ENCODE peak calls at places on chromosomes 3 and 15, in seven cellular contexts. W, U, S, X, I, G and V are unnamed samples.
A peak's percentile ranks its signal among the peaks of the same experiment; 100 is the strongest.

GRCh38 chr3:45064512-45065372 is 38.6 kb downstream of the CLEC3B start:
- DNase-seq in W (no peak), U (no peak), S (no peak), X (peak; percentile 23), I (peak; percentile 99), G (no peak), V (peak; percentile 66)

GRCh38 chr3:52339612-52340011 is 23.5 kb downstream of the DNAH1 start:
- DNase-seq in W (peak; percentile 85), U (peak; percentile 34), S (no peak), X (peak; percentile 86), I (peak; percentile 77), G (peak; percentile 68), V (peak; percentile 86)

GRCh38 chr3:39329493-39329892 is at the start of gene CCR8:
- DNase-seq in W (no peak), U (no peak), S (no peak), X (no peak), I (no peak), G (no peak), V (peak; percentile 7)

GRCh38 chr3:143314291-143315093 is 194.9 kb downstream of the CHST2 start:
- DNase-seq in W (no peak), U (no peak), S (no peak), X (no peak), I (no peak), G (no peak), V (no peak)

GRCh38 chr15:39270976-39271375 is 309.9 kb upstream of the THBS1 start:
- DNase-seq in W (no peak), U (no peak), S (no peak), X (no peak), I (no peak), G (no peak), V (no peak)

GRCh38 chr3:104742044-104742443 is 624.7 kb upstream of the ALCAM start:
- DNase-seq in W (no peak), U (no peak), S (no peak), X (no peak), I (no peak), G (no peak), V (no peak)

GRCh38 chr3:45931476-45931875 is 11.8 kb upstream of the CXCR6 start:
- DNase-seq in W (no peak), U (no peak), S (no peak), X (no peak), I (no peak), G (no peak), V (no peak)

GRCh38 chr15:87939838-87940457 is 316.6 kb downstream of the NTRK3 start:
- DNase-seq in W (no peak), U (no peak), S (no peak), X (no peak), I (no peak), G (no peak), V (no peak)

GRCh38 chr3:170506556-170506955 is 79.3 kb downstream of the SLC7A14 start:
- DNase-seq in W (peak; percentile 52), U (no peak), S (no peak), X (no peak), I (peak; percentile 52), G (no peak), V (no peak)

GRCh38 chr15:48682949-48683651 is 37.6 kb upstream of the FBN1 start:
- DNase-seq in W (peak; percentile 55), U (no peak), S (no peak), X (no peak), I (no peak), G (no peak), V (peak; percentile 57)

GRCh38 chr15:66714543-66714981 is 12.5 kb downstream of the SMAD6 start:
- DNase-seq in W (no peak), U (no peak), S (no peak), X (no peak), I (no peak), G (no peak), V (no peak)

GRCh38 chr3:58013973-58014649 is 5.9 kb downstream of the FLNB start:
- DNase-seq in W (no peak), U (no peak), S (no peak), X (no peak), I (no peak), G (peak; percentile 89), V (no peak)

GRCh38 chr15:38860253-38860652 is 295.6 kb upstream of the RASGRP1 start:
- DNase-seq in W (no peak), U (no peak), S (no peak), X (no peak), I (no peak), G (no peak), V (no peak)

GRCh38 chr15:33152502-33153109 is 41.9 kb downstream of the FMN1 start:
- DNase-seq in W (no peak), U (no peak), S (no peak), X (no peak), I (no peak), G (no peak), V (no peak)
- TF ChIP-seq JUND in W (no peak), U (no peak), S (no peak), X (no peak), I (no peak), G (no peak), V (no peak)

GRCh38 chr3:181330821-181331563 is 341.5 kb upstream of the DNAJC19 start:
- DNase-seq in W (no peak), U (no peak), S (no peak), X (no peak), I (no peak), G (no peak), V (no peak)
- TF ChIP-seq JUND in W (no peak), U (no peak), S (no peak), X (no peak), I (no peak), G (no peak), V (no peak)

DNA sequence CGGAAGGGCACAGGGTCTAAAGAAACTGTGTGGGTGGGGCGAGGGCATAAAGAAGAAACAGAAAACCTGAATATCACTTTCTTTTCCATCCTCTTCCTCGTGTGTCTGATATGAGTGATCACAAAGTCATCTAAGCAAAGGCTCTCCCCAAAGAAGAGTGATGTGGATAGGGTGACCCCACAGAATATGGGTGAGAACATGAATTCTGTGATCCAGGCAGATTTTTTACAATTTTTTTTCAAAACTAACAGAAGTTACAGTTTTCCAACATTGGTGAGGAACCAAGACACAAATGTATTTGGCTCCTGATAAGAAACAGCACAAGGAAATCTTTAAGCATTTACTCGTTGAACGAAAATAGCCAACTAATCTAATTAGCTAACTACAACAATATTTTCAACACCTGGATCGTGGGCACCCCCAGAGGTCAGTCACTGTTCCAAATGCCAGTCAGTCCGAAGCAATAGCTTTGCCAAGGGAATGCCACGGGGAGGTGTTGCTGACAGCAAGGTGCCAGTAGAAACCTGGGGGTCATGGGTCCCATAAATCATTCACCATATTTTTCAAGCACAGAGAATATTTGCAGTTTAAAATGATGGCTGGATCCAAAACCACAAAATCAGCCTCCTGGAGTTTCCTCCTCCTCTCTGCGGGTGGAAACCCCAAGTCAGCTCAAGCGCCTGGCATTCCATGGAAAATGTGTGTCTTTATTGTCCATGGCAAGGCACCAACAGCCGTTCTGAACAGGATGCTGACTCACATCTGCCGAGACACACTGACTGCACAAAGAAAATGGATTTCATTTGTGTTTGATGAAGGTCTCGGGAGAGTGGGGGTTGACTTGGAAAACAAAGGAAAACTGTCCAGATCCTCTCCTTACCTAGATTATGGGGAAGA is 26.7 kb downstream of the ANXA2 start:
- DNase-seq in W (peak; percentile 70), U (no peak), S (no peak), X (peak; percentile 97), I (no peak), G (no peak), V (no peak)
- TF ChIP-seq JUND in W (no peak), U (no peak), S (no peak), X (peak; percentile 100), I (no peak), G (peak; percentile 98), V (no peak)

DNA sequence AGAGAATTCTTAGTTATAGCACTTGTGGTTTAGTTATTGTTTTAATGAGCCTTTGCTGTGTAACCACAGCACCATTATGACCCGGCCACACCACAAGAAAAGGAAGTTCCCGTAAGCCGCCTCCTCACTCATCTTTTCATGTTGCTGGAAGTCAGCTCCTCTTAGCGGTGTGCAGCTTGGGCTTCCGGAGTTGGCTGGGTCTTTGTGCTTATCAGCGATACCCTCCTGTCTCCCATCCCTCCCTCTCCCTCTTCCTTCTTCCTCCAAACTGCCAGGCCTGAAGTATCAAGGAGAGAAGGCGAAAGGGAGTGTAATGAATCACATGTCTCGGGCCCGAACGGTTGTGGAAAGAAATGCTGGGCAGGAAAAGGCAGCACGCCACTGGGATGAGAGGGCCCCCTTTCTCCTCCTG is 353.5 kb downstream of the MCTP2 start:
- DNase-seq in W (no peak), U (peak; percentile 36), S (no peak), X (no peak), I (peak; percentile 45), G (no peak), V (no peak)
- TF ChIP-seq JUND in W (no peak), U (no peak), S (no peak), X (no peak), I (no peak), G (no peak), V (no peak)

DNA sequence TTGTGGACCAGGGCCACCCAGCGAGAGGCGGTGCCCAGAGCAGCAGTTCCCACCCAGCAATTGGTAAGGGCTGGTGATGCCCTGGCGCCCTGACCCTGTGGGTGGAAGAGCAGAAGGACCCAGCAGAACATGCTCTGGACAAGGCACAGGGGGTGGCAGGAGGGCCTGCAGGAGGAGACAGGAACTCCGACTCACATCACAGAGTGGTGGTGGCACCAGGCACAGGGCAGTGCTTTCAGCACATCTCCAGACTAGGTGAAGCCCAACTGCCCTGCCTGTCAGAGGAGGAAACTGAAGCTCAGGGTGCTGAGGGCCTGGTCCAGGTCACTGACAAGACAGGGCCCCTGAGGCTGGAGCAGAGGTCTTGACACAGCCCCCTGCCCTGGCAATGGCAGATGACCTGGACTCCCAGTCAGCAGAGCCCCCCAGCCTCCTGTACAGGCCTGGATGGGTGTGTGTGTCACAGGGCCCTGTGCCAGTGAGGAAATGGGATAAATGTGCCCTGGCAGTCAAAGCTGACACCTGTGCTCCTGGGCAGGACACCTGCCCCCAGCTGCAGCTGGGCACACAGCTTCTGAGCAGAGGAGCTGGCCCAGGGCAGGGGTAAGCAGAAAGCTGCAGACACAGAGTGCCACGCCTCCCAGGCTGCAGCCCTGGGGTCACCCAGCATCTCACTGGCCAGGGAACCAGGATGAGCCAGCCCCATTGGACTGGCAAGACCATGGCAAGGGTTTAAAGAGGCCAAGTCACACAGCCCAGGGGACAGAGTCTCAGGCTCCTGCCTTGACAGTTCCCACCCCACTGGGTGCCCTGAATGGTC is 11.4 kb downstream of the KLF15 start:
- DNase-seq in W (no peak), U (no peak), S (peak; percentile 39), X (no peak), I (no peak), G (no peak), V (no peak)
- TF ChIP-seq JUND in W (no peak), U (no peak), S (no peak), X (no peak), I (no peak), G (no peak), V (no peak)

GRCh38 chr3:23831517-23832394 is 26.0 kb downstream of the UBE2E1 start:
- DNase-seq in W (no peak), U (no peak), S (no peak), X (no peak), I (no peak), G (no peak), V (no peak)
- TF ChIP-seq JUND in W (no peak), U (no peak), S (no peak), X (no peak), I (no peak), G (no peak), V (no peak)